ENCODE peak calls at places on chromosome 20, in five cellular contexts. Y is left ventricle myocardium inferior, U is ascending aorta, Z is gastrocnemius medialis, V is suprapubic skin. J is an unnamed sample.

GRCh38 chr20:6426287-6426891 is 303.6 kb upstream of the FERMT1 start:
- DNase-seq in V (no peak), U (no peak), Y (no peak), Z (no peak), J (no peak)

GRCh38 chr20:50916257-50916656 is 15.0 kb downstream of the ADNP start:
- DNase-seq in Z (no peak), Y (no peak), V (no peak), U (no peak), J (no peak)

GRCh38 chr20:2603816-2604505 is 48.5 kb upstream of the NOP56 start:
- DNase-seq in Z (no peak), V (no peak), Y (no peak), U (no peak), J (no peak)

GRCh38 chr20:24289737-24290481 is 179.5 kb upstream of the SYNDIG1 start:
- DNase-seq in U (no peak), Y (no peak), V (no peak), Z (no peak), J (no peak)

GRCh38 chr20:44576297-44576696 is 6.1 kb upstream of the PKIG start:
- DNase-seq in Z (no peak), U (no peak), V (no peak), Y (no peak), J (no peak)

GRCh38 chr20:43430265-43430664 is 27.4 kb upstream of the SRSF6 start:
- DNase-seq in V (no peak), Y (no peak), U (no peak), Z (no peak), J (no peak)

GRCh38 chr20:44018684-44019637 is 104.3 kb downstream of the TOX2 start:
- DNase-seq in Y (no peak), V (no peak), U (no peak), Z (no peak), J (peak; percentile 71)

GRCh38 chr20:41072099-41072798 is 43.6 kb downstream of the TOP1 start:
- DNase-seq in Z (no peak), Y (no peak), U (no peak), V (no peak), J (peak; percentile 89)

GRCh38 chr20:46195264-46196038 is 77.3 kb downstream of the CD40 start:
- DNase-seq in Y (no peak), V (no peak), Z (peak; percentile 47), U (no peak), J (no peak)

GRCh38 chr20:18852318-18852717 is 38.7 kb downstream of the SCP2D1 start:
- DNase-seq in Z (no peak), U (no peak), Y (no peak), V (no peak), J (no peak)

GRCh38 chr20:7981374-7981773 is 38.2 kb downstream of the TMX4 start:
- DNase-seq in V (no peak), U (no peak), Y (no peak), Z (no peak), J (no peak)

GRCh38 chr20:5675103-5676091 is 74.8 kb upstream of the SHLD1 start:
- DNase-seq in U (no peak), V (no peak), Y (no peak), Z (no peak), J (no peak)

GRCh38 chr20:24738058-24738775 is 210.9 kb upstream of the CST7 start:
- DNase-seq in V (no peak), Z (no peak), Y (no peak), U (no peak), J (no peak)

GRCh38 chr20:1423625-1424106 is 30.8 kb upstream of the FKBP1A start:
- DNase-seq in Z (no peak), U (no peak), V (no peak), Y (no peak), J (no peak)

GRCh38 chr20:45090481-45090880 is 10.4 kb downstream of the KCNS1 start:
- DNase-seq in Z (no peak), U (no peak), V (no peak), Y (no peak), J (no peak)

GRCh38 chr20:45341939-45342862 is 6.0 kb downstream of the SDC4 start:
- DNase-seq in Z (peak; percentile 96), Y (peak; percentile 73), U (peak; percentile 69), V (peak; percentile 80), J (peak; percentile 90)

GRCh38 chr20:35901678-35902544 is 52.4 kb downstream of the SCAND1 start:
- DNase-seq in U (no peak), Y (no peak), V (no peak), Z (no peak), J (no peak)

GRCh38 chr20:57203986-57204385 is 62.5 kb downstream of the BMP7 start:
- DNase-seq in Y (no peak), U (no peak), V (no peak), Z (no peak), J (peak; percentile 69)

GRCh38 chr20:57276221-57276620 is 9.8 kb upstream of the BMP7 start:
- DNase-seq in U (no peak), Y (no peak), Z (no peak), V (no peak), J (no peak)

GRCh38 chr20:45061244-45061643 is 39.7 kb downstream of the KCNS1 start:
- DNase-seq in U (no peak), V (no peak), Z (no peak), Y (no peak), J (peak; percentile 98)

GRCh38 chr20:6381887-6382286 is 259.1 kb upstream of the FERMT1 start:
- DNase-seq in Y (no peak), Z (no peak), V (no peak), U (no peak), J (no peak)

GRCh38 chr20:13694420-13695150 is 55.9 kb upstream of the TASP1 start:
- DNase-seq in U (no peak), V (no peak), Y (no peak), Z (no peak), J (no peak)

GRCh38 chr20:18213002-18213401 is 75.3 kb upstream of the ZNF133 start:
- DNase-seq in Y (no peak), V (no peak), Z (no peak), U (no peak), J (no peak)

GRCh38 chr20:46056970-46057855 is 28.2 kb downstream of the SLC12A5 start:
- DNase-seq in Y (peak; percentile 29), V (no peak), Z (no peak), U (no peak), J (peak; percentile 82)

GRCh38 chr20:15582146-15582776 is 991.0 kb downstream of the KIF16B start:
- DNase-seq in Z (no peak), U (no peak), V (no peak), Y (no peak), J (no peak)

GRCh38 chr20:57667924-57668782 is 41.7 kb downstream of the PMEPA1 start:
- DNase-seq in Z (no peak), Y (no peak), U (no peak), V (no peak), J (no peak)

GRCh38 chr20:38165966-38166706 is 1.1 kb upstream of the TGM2 start:
- DNase-seq in U (no peak), V (no peak), Z (no peak), Y (no peak), J (no peak)

GRCh38 chr20:44683263-44684046 is 31.7 kb upstream of the CCN5 start:
- DNase-seq in U (no peak), V (no peak), Y (peak; percentile 46), Z (no peak), J (peak; percentile 83)

GRCh38 chr20:45098096-45098773 is 2.7 kb downstream of the KCNS1 start:
- DNase-seq in U (no peak), Z (no peak), V (no peak), Y (no peak), J (no peak)

GRCh38 chr20:48781634-48782033 is 46.2 kb downstream of the PREX1 start:
- DNase-seq in Z (no peak), V (no peak), Y (no peak), U (no peak), J (no peak)
- H3K4me1 ChIP-seq in Z (no peaks in the 10 kb centered on the region), V (peaks cover 14% of the 10 kb centered on the region), Y (peaks cover 5% of the 10 kb centered on the region), U (peaks cover 3% of the 10 kb centered on the region), J (no peaks in the 10 kb centered on the region)

DNA sequence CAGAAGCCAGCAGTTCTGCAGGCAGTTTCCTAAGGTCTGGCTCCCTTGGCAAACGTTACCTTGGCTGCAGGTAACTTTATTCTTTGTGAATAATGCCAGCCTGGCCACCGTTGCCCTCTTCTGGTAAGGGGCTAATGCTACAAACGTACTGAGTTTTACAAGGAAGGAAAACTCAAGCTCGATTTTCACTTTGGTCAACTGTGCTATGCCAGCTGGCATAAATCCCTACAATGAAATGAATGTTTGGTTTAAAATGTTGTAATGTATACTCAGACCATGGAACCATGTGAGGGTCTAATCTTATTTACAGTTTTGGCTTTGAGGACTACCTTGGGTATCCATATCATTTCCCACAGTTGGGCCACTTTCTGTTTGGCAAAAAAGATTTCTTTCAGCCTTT is 101.4 kb downstream of the SLX4IP start:
- DNase-seq in Z (no peak), Y (no peak), V (no peak), U (no peak), J (no peak)
- TF ChIP-seq CTCF in Z (no peak), Y (peak; percentile 29), V (peak; percentile 7), U (no peak), J (peak; percentile 86)

GRCh38 chr20:63836335-63837133 is 5.5 kb upstream of the ZBTB46 start:
- DNase-seq in U (no peak), Y (no peak), V (no peak), Z (no peak), J (peak; percentile 83)
- H3K4me1 ChIP-seq in U (peaks cover 14% of the 10 kb centered on the region), Y (peaks cover 41% of the 10 kb centered on the region), V (peaks cover 31% of the 10 kb centered on the region), Z (peaks cover 14% of the 10 kb centered on the region), J (peaks cover 3% of the 10 kb centered on the region)

GRCh38 chr20:56202493-56203077 is 45.9 kb upstream of the MC3R start:
- DNase-seq in U (no peak), V (no peak), Y (no peak), Z (no peak), J (no peak)
- TF ChIP-seq CTCF in U (no peak), V (peak; percentile 37), Y (peak; percentile 48), Z (no peak), J (peak; percentile 99)

GRCh38 chr20:59026904-59027745 is 5.0 kb downstream of the ATP5F1E start:
- DNase-seq in Y (no peak), U (no peak), V (no peak), Z (no peak), J (peak; percentile 74)
- H3K4me1 ChIP-seq in Y (peaks cover 67% of the 10 kb centered on the region), U (no peaks in the 10 kb centered on the region), V (peaks cover 35% of the 10 kb centered on the region), Z (peaks cover 45% of the 10 kb centered on the region), J (peaks cover 33% of the 10 kb centered on the region)

GRCh38 chr20:49028684-49029083 is 17.4 kb upstream of the CSE1L start:
- DNase-seq in U (no peak), Z (no peak), V (no peak), Y (no peak), J (no peak)
- TF ChIP-seq CTCF in U (no peak), Z (no peak), V (no peak), Y (peak; percentile 24), J (peak; percentile 74)

GRCh38 chr20:21230686-21231085 is 72.4 kb upstream of the XRN2 start:
- DNase-seq in Z (no peak), V (no peak), Y (no peak), U (no peak), J (no peak)
- H3K4me1 ChIP-seq in Z (no peaks in the 10 kb centered on the region), V (peaks cover 6% of the 10 kb centered on the region), Y (peaks cover 2% of the 10 kb centered on the region), U (no peaks in the 10 kb centered on the region), J (no peaks in the 10 kb centered on the region)

GRCh38 chr20:10449270-10449669 is 14.2 kb downstream of the SLX4IP start:
- DNase-seq in Z (no peak), U (no peak), Y (no peak), V (no peak), J (no peak)
- TF ChIP-seq CTCF in Z (no peak), U (no peak), Y (no peak), V (no peak), J (no peak)

GRCh38 chr20:54793270-54793992 is 318.0 kb downstream of the DOK5 start:
- DNase-seq in Y (no peak), V (no peak), U (no peak), Z (no peak), J (no peak)
- H3K4me1 ChIP-seq in Y (no peaks in the 10 kb centered on the region), V (no peaks in the 10 kb centered on the region), U (no peaks in the 10 kb centered on the region), Z (no peaks in the 10 kb centered on the region), J (no peaks in the 10 kb centered on the region)

J was measured in RWPE2.